ENCODE peak calls at places on chromosomes 1 and 21, in eight cellular contexts. V, P, D, B, H, W, N and Z are unnamed samples.

GRCh38 chr1:235127774-235128452 is 724 bp downstream of the TOMM20 start:
- DNase-seq in B (no peak), V (peak; percentile 22), H (no peak), P (no peak), N (no peak), D (peak; percentile 21), W (peak; percentile 42), Z (no peak)

GRCh38 chr1:25544819-25545218 is 1.4 kb downstream of the LDLRAP1 start:
- DNase-seq in W (no peak), B (no peak), H (no peak), P (no peak), D (no peak), V (peak; percentile 75), N (no peak), Z (no peak)

GRCh38 chr1:79976287-79976686 is 969.8 kb upstream of the ADGRL4 start:
- DNase-seq in H (no peak), B (no peak), V (no peak), P (no peak), W (no peak), N (no peak), D (no peak), Z (no peak)

GRCh38 chr1:14733053-14733778 is 134.7 kb downstream of the KAZN start:
- DNase-seq in P (no peak), D (no peak), W (no peak), V (no peak), B (no peak), N (no peak), H (no peak), Z (no peak)

GRCh38 chr21:42151148-42152074 is 67.5 kb upstream of the ABCG1 start:
- DNase-seq in V (no peak), N (no peak), P (no peak), B (no peak), H (no peak), W (no peak), D (no peak), Z (no peak)

GRCh38 chr1:186899577-186899976 is 70.8 kb downstream of the PLA2G4A start:
- DNase-seq in P (no peak), W (peak; percentile 82), V (no peak), D (no peak), N (no peak), H (no peak), B (no peak), Z (no peak)

GRCh38 chr1:17624540-17625256 is 85.2 kb downstream of the ARHGEF10L start:
- DNase-seq in H (no peak), D (no peak), W (no peak), P (no peak), V (no peak), B (no peak), N (no peak), Z (no peak)

GRCh38 chr21:32410916-32411315 is 1.6 kb upstream of the EVA1C start:
- DNase-seq in B (no peak), V (no peak), H (no peak), W (no peak), N (no peak), P (no peak), D (no peak), Z (no peak)

GRCh38 chr1:25795955-25796806 is 3.8 kb upstream of the SELENON start:
- DNase-seq in V (peak; percentile 50), W (peak; percentile 31), B (no peak), D (no peak), P (no peak), N (no peak), H (no peak), Z (no peak)

GRCh38 chr1:198122693-198123092 is 34.1 kb upstream of the NEK7 start:
- DNase-seq in D (no peak), V (no peak), N (no peak), W (no peak), H (no peak), P (no peak), B (no peak), Z (no peak)

GRCh38 chr1:19332832-19333231 is 20.7 kb downstream of the SLC66A1 start:
- DNase-seq in H (no peak), D (no peak), W (no peak), P (no peak), N (no peak), V (no peak), B (no peak), Z (no peak)

GRCh38 chr1:166673722-166674121 is 165.6 kb upstream of the POGK start:
- DNase-seq in H (no peak), W (peak; percentile 1), N (no peak), V (no peak), B (no peak), D (no peak), P (no peak), Z (no peak)

GRCh38 chr1:200556005-200556404 is 64.5 kb downstream of the KIF14 start:
- DNase-seq in D (no peak), P (no peak), H (no peak), V (no peak), N (no peak), B (no peak), W (no peak), Z (no peak)

GRCh38 chr21:44455524-44456206 is 355 bp downstream of the LRRC3 start:
- DNase-seq in P (no peak), B (peak; percentile 42), V (no peak), D (peak; percentile 45), N (no peak), H (no peak), W (peak; percentile 54), Z (no peak)

GRCh38 chr1:60133848-60134247 is 60.3 kb upstream of the C1orf87 start:
- DNase-seq in V (no peak), W (no peak), D (peak; percentile 41), H (no peak), P (peak; percentile 43), B (no peak), N (peak; percentile 26), Z (peak; percentile 65)